ENCODE peak calls at places on chromosome 20, in eight cellular contexts. S, F, R, U, C, O, H and G are unnamed samples.

GRCh38 chr20:16816192-16816591 is 68.0 kb downstream of the OTOR start:
- DNase-seq in S (no peak), F (no peak), R (no peak), U (no peak), C (no peak), O (no peak), H (no peak), G (no peak)

GRCh38 chr20:31721408-31722332 is 998 bp downstream of the BCL2L1 start:
- DNase-seq in S (no peak), F (peak; percentile 37), R (no peak), U (no peak), C (no peak), O (no peak), H (peak; percentile 51), G (peak; percentile 36)

GRCh38 chr20:58907481-58908137 is 55.1 kb downstream of the GNAS start:
- DNase-seq in S (peak; percentile 88), F (peak; percentile 82), R (peak; percentile 72), U (peak; percentile 93), C (peak; percentile 80), O (peak; percentile 99), H (peak; percentile 72), G (peak; percentile 83)

GRCh38 chr20:37194616-37195015 is 15.3 kb upstream of the MROH8 start:
- DNase-seq in S (no peak), F (no peak), R (no peak), U (no peak), C (no peak), O (no peak), H (no peak), G (no peak)

GRCh38 chr20:47274449-47275108 is 81.9 kb downstream of the ZMYND8 start:
- DNase-seq in S (peak; percentile 87), F (peak; percentile 36), R (peak; percentile 87), U (peak; percentile 30), C (peak; percentile 97), O (peak; percentile 71), H (no peak), G (no peak)

GRCh38 chr20:64257107-64257757 is 1.7 kb downstream of the PCMTD2 start:
- DNase-seq in S (no peak), F (no peak), R (no peak), U (no peak), C (no peak), O (no peak), H (no peak), G (no peak)

GRCh38 chr20:34337982-34338756 is 24.9 kb upstream of the ITCH start:
- DNase-seq in S (no peak), F (no peak), R (no peak), U (no peak), C (no peak), O (peak; percentile 30), H (no peak), G (peak; percentile 37)

GRCh38 chr20:45959126-45959525 is 12.9 kb downstream of the ZNF335 start:
- DNase-seq in S (no peak), F (no peak), R (no peak), U (no peak), C (no peak), O (no peak), H (no peak), G (no peak)